ENCODE peak calls at places on chromosome 21, in ten cellular contexts. One of them, this sample, is unnamed.

GRCh38 chr21:17387030-17387617 is 125.7 kb upstream of the CXADR start:
- DNase-seq in NCI-H1105: peak
- DNase-seq in nucleus accumbens: no peak
- DNase-seq in HEK293T: peak
- DNase-seq in left kidney: peak
- DNase-seq in PC-9: peak
- DNase-seq in NCI-H2171 treated with DMSO at 0.1 percent for 48 hours: peak
- DNase-seq in B cell: peak
- DNase-seq in GM12891: peak
- DNase-seq in activated CD4-positive, alpha-beta T cell treated with anti-CD3 and anti-CD28 coated beads, Interleukin-2, amount 50 U/mL, for 24 hours: peak
- DNase-seq in this sample: peak

GRCh38 chr21:42093991-42094417 is 22.9 kb downstream of the UMODL1 start:
- DNase-seq in NCI-H1105: no peak
- DNase-seq in nucleus accumbens: peak
- DNase-seq in HEK293T: no peak
- DNase-seq in left kidney: no peak
- DNase-seq in PC-9: peak
- DNase-seq in NCI-H2171 treated with DMSO at 0.1 percent for 48 hours: peak
- DNase-seq in B cell: no peak
- DNase-seq in GM12891: no peak
- DNase-seq in activated CD4-positive, alpha-beta T cell treated with anti-CD3 and anti-CD28 coated beads, Interleukin-2, amount 50 U/mL, for 24 hours: no peak
- DNase-seq in this sample: no peak

GRCh38 chr21:38669186-38669585 is 136.5 kb upstream of the ETS2 start:
- DNase-seq in NCI-H1105: peak
- DNase-seq in nucleus accumbens: no peak
- DNase-seq in HEK293T: peak
- DNase-seq in left kidney: peak
- DNase-seq in PC-9: no peak
- DNase-seq in NCI-H2171 treated with DMSO at 0.1 percent for 48 hours: peak
- DNase-seq in B cell: no peak
- DNase-seq in GM12891: no peak
- DNase-seq in activated CD4-positive, alpha-beta T cell treated with anti-CD3 and anti-CD28 coated beads, Interleukin-2, amount 50 U/mL, for 24 hours: no peak
- DNase-seq in this sample: peak

GRCh38 chr21:36542312-36543101 is 62.6 kb upstream of the CLDN14 start:
- DNase-seq in NCI-H1105: no peak
- DNase-seq in nucleus accumbens: no peak
- DNase-seq in HEK293T: no peak
- DNase-seq in left kidney: peak
- DNase-seq in PC-9: no peak
- DNase-seq in NCI-H2171 treated with DMSO at 0.1 percent for 48 hours: no peak
- DNase-seq in B cell: no peak
- DNase-seq in GM12891: peak
- DNase-seq in activated CD4-positive, alpha-beta T cell treated with anti-CD3 and anti-CD28 coated beads, Interleukin-2, amount 50 U/mL, for 24 hours: no peak
- DNase-seq in this sample: no peak

GRCh38 chr21:26080211-26080610 is 90.4 kb downstream of the APP start:
- DNase-seq in NCI-H1105: no peak
- DNase-seq in nucleus accumbens: no peak
- DNase-seq in HEK293T: no peak
- DNase-seq in left kidney: no peak
- DNase-seq in PC-9: no peak
- DNase-seq in NCI-H2171 treated with DMSO at 0.1 percent for 48 hours: no peak
- DNase-seq in B cell: no peak
- DNase-seq in GM12891: no peak
- DNase-seq in activated CD4-positive, alpha-beta T cell treated with anti-CD3 and anti-CD28 coated beads, Interleukin-2, amount 50 U/mL, for 24 hours: no peak
- DNase-seq in this sample: no peak

GRCh38 chr21:35256468-35256988 is 207.4 kb upstream of the RUNX1 start:
- DNase-seq in NCI-H1105: peak
- DNase-seq in nucleus accumbens: peak
- DNase-seq in HEK293T: peak
- DNase-seq in left kidney: peak
- DNase-seq in PC-9: peak
- DNase-seq in NCI-H2171 treated with DMSO at 0.1 percent for 48 hours: peak
- DNase-seq in B cell: no peak
- DNase-seq in GM12891: no peak
- DNase-seq in activated CD4-positive, alpha-beta T cell treated with anti-CD3 and anti-CD28 coated beads, Interleukin-2, amount 50 U/mL, for 24 hours: no peak
- DNase-seq in this sample: no peak

GRCh38 chr21:43196789-43197188 is 28.0 kb downstream of the CRYAA start:
- DNase-seq in NCI-H1105: no peak
- DNase-seq in nucleus accumbens: no peak
- DNase-seq in HEK293T: no peak
- DNase-seq in left kidney: peak
- DNase-seq in PC-9: peak
- DNase-seq in NCI-H2171 treated with DMSO at 0.1 percent for 48 hours: peak
- DNase-seq in B cell: no peak
- DNase-seq in GM12891: no peak
- DNase-seq in activated CD4-positive, alpha-beta T cell treated with anti-CD3 and anti-CD28 coated beads, Interleukin-2, amount 50 U/mL, for 24 hours: no peak
- DNase-seq in this sample: no peak

GRCh38 chr21:41186763-41187536 is 19.0 kb downstream of the BACE2 start:
- DNase-seq in NCI-H1105: no peak
- DNase-seq in nucleus accumbens: no peak
- DNase-seq in HEK293T: no peak
- DNase-seq in left kidney: no peak
- DNase-seq in PC-9: no peak
- DNase-seq in NCI-H2171 treated with DMSO at 0.1 percent for 48 hours: no peak
- DNase-seq in B cell: no peak
- DNase-seq in GM12891: no peak
- DNase-seq in activated CD4-positive, alpha-beta T cell treated with anti-CD3 and anti-CD28 coated beads, Interleukin-2, amount 50 U/mL, for 24 hours: no peak
- DNase-seq in this sample: no peak

GRCh38 chr21:43913928-43914327 is 48.9 kb downstream of the AGPAT3 start:
- DNase-seq in NCI-H1105: no peak
- DNase-seq in nucleus accumbens: no peak
- DNase-seq in HEK293T: peak
- DNase-seq in left kidney: peak
- DNase-seq in PC-9: no peak
- DNase-seq in NCI-H2171 treated with DMSO at 0.1 percent for 48 hours: no peak
- DNase-seq in B cell: no peak
- DNase-seq in GM12891: no peak
- DNase-seq in activated CD4-positive, alpha-beta T cell treated with anti-CD3 and anti-CD28 coated beads, Interleukin-2, amount 50 U/mL, for 24 hours: no peak
- DNase-seq in this sample: no peak

GRCh38 chr21:16942703-16943102 is 570.1 kb upstream of the CXADR start:
- DNase-seq in NCI-H1105: no peak
- DNase-seq in nucleus accumbens: no peak
- DNase-seq in HEK293T: peak
- DNase-seq in left kidney: no peak
- DNase-seq in PC-9: no peak
- DNase-seq in NCI-H2171 treated with DMSO at 0.1 percent for 48 hours: peak
- DNase-seq in B cell: no peak
- DNase-seq in GM12891: no peak
- DNase-seq in activated CD4-positive, alpha-beta T cell treated with anti-CD3 and anti-CD28 coated beads, Interleukin-2, amount 50 U/mL, for 24 hours: no peak
- DNase-seq in this sample: peak

GRCh38 chr21:42990251-42990650 is 15.9 kb downstream of the PKNOX1 start:
- DNase-seq in NCI-H1105: no peak
- DNase-seq in nucleus accumbens: no peak
- DNase-seq in HEK293T: no peak
- DNase-seq in left kidney: no peak
- DNase-seq in PC-9: no peak
- DNase-seq in NCI-H2171 treated with DMSO at 0.1 percent for 48 hours: no peak
- DNase-seq in B cell: no peak
- DNase-seq in GM12891: no peak
- DNase-seq in activated CD4-positive, alpha-beta T cell treated with anti-CD3 and anti-CD28 coated beads, Interleukin-2, amount 50 U/mL, for 24 hours: no peak
- DNase-seq in this sample: no peak

GRCh38 chr21:42118121-42118795 is 47.1 kb downstream of the UMODL1 start:
- DNase-seq in NCI-H1105: no peak
- DNase-seq in nucleus accumbens: no peak
- DNase-seq in HEK293T: no peak
- DNase-seq in left kidney: no peak
- DNase-seq in PC-9: no peak
- DNase-seq in NCI-H2171 treated with DMSO at 0.1 percent for 48 hours: no peak
- DNase-seq in B cell: no peak
- DNase-seq in GM12891: no peak
- DNase-seq in activated CD4-positive, alpha-beta T cell treated with anti-CD3 and anti-CD28 coated beads, Interleukin-2, amount 50 U/mL, for 24 hours: no peak
- DNase-seq in this sample: no peak

GRCh38 chr21:26089730-26090129 is 80.8 kb downstream of the APP start:
- DNase-seq in NCI-H1105: no peak
- DNase-seq in nucleus accumbens: no peak
- DNase-seq in HEK293T: no peak
- DNase-seq in left kidney: no peak
- DNase-seq in PC-9: no peak
- DNase-seq in NCI-H2171 treated with DMSO at 0.1 percent for 48 hours: no peak
- DNase-seq in B cell: no peak
- DNase-seq in GM12891: no peak
- DNase-seq in activated CD4-positive, alpha-beta T cell treated with anti-CD3 and anti-CD28 coated beads, Interleukin-2, amount 50 U/mL, for 24 hours: no peak
- DNase-seq in this sample: no peak

GRCh38 chr21:15968911-15969310 is 239.1 kb downstream of the USP25 start:
- DNase-seq in NCI-H1105: no peak
- DNase-seq in nucleus accumbens: no peak
- DNase-seq in HEK293T: no peak
- DNase-seq in left kidney: no peak
- DNase-seq in PC-9: no peak
- DNase-seq in NCI-H2171 treated with DMSO at 0.1 percent for 48 hours: no peak
- DNase-seq in B cell: no peak
- DNase-seq in GM12891: no peak
- DNase-seq in activated CD4-positive, alpha-beta T cell treated with anti-CD3 and anti-CD28 coated beads, Interleukin-2, amount 50 U/mL, for 24 hours: no peak
- DNase-seq in this sample: no peak

GRCh38 chr21:42381347-42381984 is 14.4 kb downstream of the TMPRSS3 start:
- DNase-seq in NCI-H1105: peak
- DNase-seq in nucleus accumbens: no peak
- DNase-seq in HEK293T: peak
- DNase-seq in left kidney: peak
- DNase-seq in PC-9: peak
- DNase-seq in NCI-H2171 treated with DMSO at 0.1 percent for 48 hours: peak
- DNase-seq in B cell: no peak
- DNase-seq in GM12891: no peak
- DNase-seq in activated CD4-positive, alpha-beta T cell treated with anti-CD3 and anti-CD28 coated beads, Interleukin-2, amount 50 U/mL, for 24 hours: no peak
- DNase-seq in this sample: peak

GRCh38 chr21:33428669-33429068 is 25.5 kb downstream of the IFNGR2 start:
- DNase-seq in NCI-H1105: no peak
- DNase-seq in nucleus accumbens: no peak
- DNase-seq in HEK293T: no peak
- DNase-seq in left kidney: no peak
- DNase-seq in PC-9: peak
- DNase-seq in NCI-H2171 treated with DMSO at 0.1 percent for 48 hours: no peak
- DNase-seq in B cell: no peak
- DNase-seq in GM12891: no peak
- DNase-seq in activated CD4-positive, alpha-beta T cell treated with anti-CD3 and anti-CD28 coated beads, Interleukin-2, amount 50 U/mL, for 24 hours: no peak
- DNase-seq in this sample: no peak

GRCh38 chr21:17803536-17803935 is 15.6 kb downstream of the C21orf91 start:
- DNase-seq in NCI-H1105: no peak
- DNase-seq in nucleus accumbens: no peak
- DNase-seq in HEK293T: no peak
- DNase-seq in left kidney: no peak
- DNase-seq in PC-9: no peak
- DNase-seq in NCI-H2171 treated with DMSO at 0.1 percent for 48 hours: no peak
- DNase-seq in B cell: no peak
- DNase-seq in GM12891: no peak
- DNase-seq in activated CD4-positive, alpha-beta T cell treated with anti-CD3 and anti-CD28 coated beads, Interleukin-2, amount 50 U/mL, for 24 hours: no peak
- DNase-seq in this sample: no peak

GRCh38 chr21:46003575-46004007 is 22.0 kb downstream of the COL6A1 start:
- DNase-seq in NCI-H1105: no peak
- DNase-seq in nucleus accumbens: no peak
- DNase-seq in HEK293T: no peak
- DNase-seq in left kidney: no peak
- DNase-seq in PC-9: no peak
- DNase-seq in NCI-H2171 treated with DMSO at 0.1 percent for 48 hours: no peak
- DNase-seq in B cell: peak
- DNase-seq in GM12891: no peak
- DNase-seq in activated CD4-positive, alpha-beta T cell treated with anti-CD3 and anti-CD28 coated beads, Interleukin-2, amount 50 U/mL, for 24 hours: no peak
- DNase-seq in this sample: no peak

GRCh38 chr21:45455321-45456013 is 50.5 kb downstream of the COL18A1 start:
- DNase-seq in NCI-H1105: peak
- DNase-seq in nucleus accumbens: peak
- DNase-seq in HEK293T: no peak
- DNase-seq in left kidney: no peak
- DNase-seq in PC-9: peak
- DNase-seq in NCI-H2171 treated with DMSO at 0.1 percent for 48 hours: no peak
- DNase-seq in B cell: no peak
- DNase-seq in GM12891: no peak
- DNase-seq in activated CD4-positive, alpha-beta T cell treated with anti-CD3 and anti-CD28 coated beads, Interleukin-2, amount 50 U/mL, for 24 hours: no peak
- DNase-seq in this sample: no peak

GRCh38 chr21:32403201-32403701 is 9.3 kb upstream of the EVA1C start:
- DNase-seq in NCI-H1105: peak
- DNase-seq in nucleus accumbens: peak
- DNase-seq in HEK293T: peak
- DNase-seq in left kidney: peak
- DNase-seq in PC-9: peak
- DNase-seq in NCI-H2171 treated with DMSO at 0.1 percent for 48 hours: peak
- DNase-seq in B cell: no peak
- DNase-seq in GM12891: no peak
- DNase-seq in activated CD4-positive, alpha-beta T cell treated with anti-CD3 and anti-CD28 coated beads, Interleukin-2, amount 50 U/mL, for 24 hours: peak
- DNase-seq in this sample: peak

This sample was measured in NCI-H82.